ENCODE peak calls at places on chromosomes 11 and 22, in four cellular contexts. K is GM12878, H is K562, U is HepG2. S is an unnamed sample.
A peak's percentile ranks its signal among the peaks of the same experiment; 100 is the strongest.

GRCh38 chr22:49359061-49359460 is 468.6 kb downstream of the BRD1 start:
- DNase-seq in K (no peak), H (no peak), U (no peak), S (no peak)

GRCh38 chr11:65236194-65237059 is 25.3 kb upstream of the POLA2 start:
- DNase-seq in K (no peak), H (no peak), U (no peak), S (no peak)

GRCh38 chr11:80860632-80861031 is 1419.8 kb upstream of the TENM4 start:
- DNase-seq in H (no peak), U (no peak), K (no peak), S (no peak)

GRCh38 chr11:33747969-33748368 is 11.7 kb upstream of the CD59 start:
- DNase-seq in K (no peak), H (no peak), U (no peak), S (no peak)

GRCh38 chr11:83157755-83158473 is 983 bp downstream of the PCF11 start:
- DNase-seq in U (peak; percentile 39), H (peak; percentile 79), K (no peak), S (peak; percentile 24)

GRCh38 chr11:79122759-79123158 is 318.1 kb downstream of the TENM4 start:
- DNase-seq in U (no peak), K (no peak), H (no peak), S (no peak)

GRCh38 chr11:110410638-110411037 is 19.1 kb upstream of the FDX1 start:
- DNase-seq in U (no peak), K (no peak), H (no peak), S (no peak)

GRCh38 chr11:78857688-78858087 is 283.0 kb upstream of the NARS2 start:
- DNase-seq in K (no peak), H (no peak), U (no peak), S (no peak)

GRCh38 chr22:43891360-43892182 is at the start of gene PNPLA5:
- DNase-seq in K (no peak), U (no peak), H (no peak), S (peak; percentile 75)

GRCh38 chr11:12888525-12889158 is 120.5 kb upstream of the RASSF10 start:
- DNase-seq in U (peak; percentile 71), K (no peak), H (peak; percentile 76), S (peak; percentile 85)

GRCh38 chr22:46303347-46303965 is 6.8 kb downstream of the GTSE1 start:
- DNase-seq in H (no peak), U (no peak), K (no peak), S (no peak)

GRCh38 chr22:50600541-50600940 is at the start of gene MAPK8IP2:
- DNase-seq in K (no peak), U (no peak), H (peak; percentile 55), S (no peak)

GRCh38 chr11:30412509-30412908 is 89.6 kb downstream of the ARL14EP start:
- DNase-seq in H (no peak), K (no peak), U (no peak), S (no peak)

GRCh38 chr22:20881231-20881630 is 22.4 kb downstream of the SNAP29 start:
- DNase-seq in K (no peak), U (no peak), H (no peak), S (no peak)

GRCh38 chr11:69817265-69818236 is 1.7 kb downstream of the FGF3 start:
- DNase-seq in H (no peak), K (no peak), U (no peak), S (peak; percentile 43)

GRCh38 chr11:77468527-77468926 is 5.4 kb downstream of the PAK1 start:
- DNase-seq in U (no peak), H (no peak), K (no peak), S (no peak)

GRCh38 chr11:85787168-85787567 is 23.8 kb downstream of the SYTL2 start:
- DNase-seq in K (no peak), H (no peak), U (no peak), S (no peak)
- TF ChIP-seq NR2C2 in K (no peak), H (no peak), U (no peak), S (no peak)

GRCh38 chr11:126716456-126717083 is 284.0 kb downstream of the KIRREL3 start:
- DNase-seq in H (peak; percentile 46), K (no peak), U (peak; percentile 3), S (peak; percentile 74)
- TF ChIP-seq NR2C2 in H (no peak), K (no peak), U (no peak), S (no peak)

GRCh38 chr11:91624021-91624420 is 600.6 kb upstream of the FAT3 start:
- DNase-seq in H (no peak), U (no peak), K (no peak), S (no peak)
- TF ChIP-seq NR2C2 in H (no peak), U (no peak), K (no peak), S (no peak)

GRCh38 chr22:35174398-35174797 is 82.9 kb upstream of the HMGXB4 start:
- DNase-seq in K (no peak), U (no peak), H (no peak), S (no peak)

GRCh38 chr22:35175392-35175791 is 81.9 kb upstream of the HMGXB4 start:
- DNase-seq in H (no peak), U (no peak), K (no peak), S (no peak)

GRCh38 chr22:35170716-35171697 is 86.3 kb upstream of the HMGXB4 start:
- DNase-seq in K (no peak), U (no peak), H (peak; percentile 45), S (no peak)

GRCh38 chr22:35173655-35174054 is 83.6 kb upstream of the HMGXB4 start:
- DNase-seq in U (no peak), K (no peak), H (no peak), S (no peak)

DNA sequence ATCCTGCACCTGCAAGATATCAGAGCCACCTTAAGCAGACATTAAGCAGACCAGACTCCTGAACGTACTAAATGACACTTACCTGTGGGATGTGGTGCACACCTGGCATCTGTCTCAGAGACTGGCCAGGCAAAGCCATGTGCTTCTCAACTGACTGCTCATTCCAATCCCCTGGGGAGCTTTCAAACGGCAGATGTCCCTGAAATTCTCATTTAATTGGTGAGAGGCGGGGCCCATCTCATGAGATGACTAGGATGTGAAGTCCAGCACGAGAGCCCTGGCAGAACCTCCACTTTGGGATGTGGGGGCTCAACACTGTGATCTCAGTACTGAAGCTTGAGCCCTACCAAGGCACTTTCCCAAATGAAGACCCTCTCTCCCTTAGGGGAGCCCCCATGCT is 84.8 kb upstream of the HMGXB4 start:
- DNase-seq in U (no peak), H (no peak), K (no peak), S (no peak)
- TF ChIP-seq NR2C2 in U (no peak), H (no peak), K (no peak), S (no peak)

DNA sequence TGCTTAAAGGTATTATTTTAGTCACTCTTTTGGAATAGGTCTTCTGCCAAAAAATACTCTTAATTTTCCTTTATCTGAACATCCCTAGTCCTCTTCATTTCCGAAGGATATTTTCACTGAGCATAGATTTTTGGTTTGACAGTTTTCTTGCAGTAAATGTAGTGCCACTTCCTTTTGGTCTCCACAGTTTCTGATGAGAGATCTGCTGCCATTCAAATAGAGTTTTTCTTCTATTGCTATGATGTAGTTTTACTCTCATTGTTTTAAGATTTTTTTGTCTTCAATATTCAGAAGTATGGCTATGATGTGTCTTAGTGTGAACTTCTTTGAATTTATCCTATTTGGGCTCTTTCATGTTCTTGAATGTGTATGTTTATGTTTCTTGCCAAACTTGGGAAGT is 281.1 kb upstream of the SORL1-AS1 start:
- DNase-seq in H (no peak), K (no peak), U (no peak), S (no peak)
- TF ChIP-seq NR2C2 in H (no peak), K (no peak), U (no peak), S (no peak)